ENCODE peak calls at places on chromosome 11, in eight cellular contexts. F is hepatocyte, J is keratinocyte, O is mesendoderm, P is A549, B is GM23338, V is IMR-90, K is OCI-LY7. Q is an unnamed sample. For H3K4me1, the result is how much of the 10 kb centered on the place peaks cover.

GRCh38 chr11:56932572-56933235 is 56.0 kb upstream of the OR5AK2 start:
- DNase-seq in F (peak), O (peak), B (no peak), J (peak), V (peak), P (peak), K (no peak), Q (no peak)

GRCh38 chr11:104582431-104582830 is 315.8 kb downstream of the CASP12 start:
- DNase-seq in O (no peak), B (no peak), J (no peak), K (no peak), P (no peak), V (no peak), F (no peak), Q (no peak)

GRCh38 chr11:78220218-78221157 is 31.8 kb downstream of the USP35 start:
- DNase-seq in B (no peak), P (no peak), V (no peak), F (no peak), K (no peak), O (no peak), J (no peak), Q (no peak)

GRCh38 chr11:43947003-43947500 is 4.6 kb downstream of the C11orf96 start:
- DNase-seq in F (no peak), O (peak), V (peak), J (no peak), P (no peak), K (no peak), B (peak), Q (no peak)

GRCh38 chr11:119905162-119905561 is 176.2 kb upstream of the NECTIN1 start:
- DNase-seq in O (no peak), K (no peak), B (no peak), F (no peak), J (no peak), P (no peak), V (no peak), Q (no peak)

GRCh38 chr11:130531061-130531460 is 82.6 kb downstream of the ADAMTS15 start:
- DNase-seq in K (no peak), O (no peak), P (no peak), J (no peak), F (no peak), B (no peak), V (no peak), Q (no peak)

GRCh38 chr11:108237058-108237481 is 14.2 kb downstream of the ATM start:
- DNase-seq in F (no peak), B (no peak), V (no peak), K (peak), P (no peak), J (no peak), O (no peak), Q (peak)

GRCh38 chr11:47523491-47524199 is 29.3 kb downstream of the CELF1 start:
- DNase-seq in O (peak), B (no peak), V (peak), J (peak), P (peak), F (peak), K (no peak), Q (no peak)

GRCh38 chr11:111502611-111503010 is 9.6 kb downstream of the BTG4 start:
- DNase-seq in P (no peak), O (no peak), B (no peak), F (no peak), K (no peak), J (no peak), V (no peak), Q (no peak)

GRCh38 chr11:68707527-68707926 is 23.2 kb downstream of the GAL start:
- DNase-seq in O (no peak), B (no peak), K (no peak), F (no peak), V (no peak), P (no peak), J (no peak), Q (no peak)

GRCh38 chr11:134783219-134783618 is 371.2 kb upstream of the B3GAT1 start:
- DNase-seq in K (no peak), O (no peak), V (no peak), F (no peak), B (no peak), P (no peak), J (no peak), Q (no peak)

DNA sequence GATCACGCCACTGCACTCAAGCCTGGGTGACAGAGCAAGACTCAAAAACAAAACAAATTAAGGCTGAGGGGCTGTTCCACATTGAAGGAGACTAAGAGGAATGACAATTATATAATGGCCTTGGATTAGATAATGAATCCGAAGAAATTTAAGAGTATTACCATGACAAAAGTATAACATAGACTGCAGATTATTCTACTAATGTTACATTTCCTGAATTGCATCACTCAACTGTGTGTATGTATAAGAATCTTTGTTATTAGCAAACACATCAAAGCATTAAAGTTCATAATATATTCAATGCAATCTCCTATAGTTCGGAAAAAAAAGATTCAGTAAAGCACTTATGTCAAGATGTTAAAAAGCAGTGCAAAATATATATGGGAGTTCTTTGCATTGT is 27.5 kb downstream of the CSTF3 start:
- DNase-seq in V (no peak), F (no peak), J (no peak), K (no peak), B (peak), O (no peak), P (no peak), Q (no peak)
- H3K4me2 ChIP-seq in V (no peak), F (no peak), J (no peak), K (no peak), B (peak), O (no peak), P (no peak), Q (no peak)

GRCh38 chr11:126371595-126371994 is 16.1 kb downstream of the ST3GAL4 start:
- DNase-seq in F (no peak), B (no peak), V (no peak), K (no peak), P (no peak), J (no peak), O (no peak), Q (no peak)
- H3K4me1 ChIP-seq in F (under half), B (under half), V (under half), K (under half), P (under half), J (under half), O (under half), Q (under half)

DNA sequence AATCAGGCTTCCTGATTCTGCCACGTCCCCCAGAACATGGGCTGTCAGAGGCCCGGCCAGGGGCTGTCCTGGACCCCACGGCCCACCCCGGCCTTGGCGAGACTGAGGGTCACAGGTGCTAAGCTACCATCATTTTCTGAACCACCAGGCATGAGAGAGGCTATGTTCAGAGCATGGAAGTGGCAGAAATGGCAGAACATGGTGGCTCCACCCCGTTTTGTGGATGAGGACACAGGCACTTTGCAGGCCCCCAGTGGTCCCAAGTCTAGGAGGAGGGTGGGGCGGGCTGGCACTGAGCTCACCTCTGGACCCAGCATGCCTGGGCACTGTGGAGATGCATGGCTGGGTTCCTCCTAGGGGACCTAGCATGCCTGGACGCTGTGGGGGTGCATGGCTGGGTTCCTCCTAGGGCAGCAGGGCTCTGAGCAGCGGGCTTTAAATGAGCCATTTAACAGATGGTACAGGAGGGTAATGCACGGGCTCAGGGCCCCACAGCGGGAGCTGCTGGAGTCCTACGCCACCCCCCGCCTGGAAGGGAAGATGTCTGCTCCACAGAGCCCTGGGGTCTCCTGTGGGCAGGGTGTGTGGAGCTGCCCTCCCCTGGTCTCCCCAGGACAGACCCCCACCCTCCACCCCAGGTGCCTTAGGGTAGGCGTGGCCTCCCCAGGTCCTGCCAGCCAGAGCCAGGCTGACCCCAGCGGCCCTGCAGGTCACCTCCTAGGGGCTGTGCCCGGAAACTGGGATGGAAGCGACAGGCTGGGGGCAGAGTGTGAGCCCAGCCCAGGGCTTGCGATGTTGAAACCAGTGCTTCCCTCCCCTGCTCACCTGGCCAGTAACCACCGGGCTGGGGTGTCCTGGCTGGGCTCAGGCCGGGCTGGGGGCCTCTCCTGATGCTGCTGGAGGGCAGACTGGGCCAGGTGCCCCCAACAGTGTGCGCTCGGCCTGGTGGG is 6.1 kb upstream of the MUC5AC start:
- DNase-seq in J (no peak), F (peak), K (no peak), O (no peak), V (no peak), P (no peak), B (no peak), Q (no peak)
- H3K4me3 ChIP-seq in J (no peak), F (no peak), K (no peak), O (no peak), V (no peak), P (peak), B (no peak), Q (no peak)

GRCh38 chr11:128727320-128727719 is 33.4 kb downstream of the FLI1 start:
- DNase-seq in B (no peak), V (no peak), P (no peak), F (no peak), K (no peak), J (no peak), O (no peak), Q (no peak)
- H3K4me2 ChIP-seq in B (no peak), V (no peak), P (no peak), F (no peak), K (peak), J (no peak), O (no peak), Q (peak)

DNA sequence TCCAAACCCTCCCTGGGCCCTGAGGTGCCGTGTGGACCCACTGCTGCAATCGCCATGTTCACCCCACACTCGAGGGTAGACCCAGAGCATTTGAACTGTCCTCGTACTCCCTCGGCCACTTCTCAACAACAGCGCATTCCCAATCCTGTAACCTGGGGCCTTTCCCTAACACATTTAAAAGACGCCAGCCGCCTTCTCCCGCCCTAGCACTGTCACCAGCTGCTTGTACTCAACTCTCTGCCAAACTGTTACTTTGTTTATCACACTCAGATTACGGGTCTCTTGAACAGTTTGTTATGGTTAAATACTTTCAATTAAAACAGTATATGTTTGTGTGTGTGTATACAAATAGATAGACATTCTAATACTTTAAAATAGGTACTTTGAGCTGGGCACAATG is 20.7 kb downstream of the CDKN1C start:
- DNase-seq in F (no peak), O (no peak), K (no peak), V (no peak), B (no peak), P (no peak), J (no peak), Q (no peak)
- H3K4me1 ChIP-seq in F (under half), O (under half), K (under half), V (under half), B (under half), P (under half), J (under half), Q (under half)